ENCODE peak calls at places on chromosomes 12 and 14, in seven cellular contexts. One of them, this sample, is unnamed.

GRCh38 chr14:94966868-94967267 is 190.5 kb downstream of the DICER1 start:
- DNase-seq in stimulated activated CD4-positive, alpha-beta T cell treated with anti-CD3 and anti-CD28 coated beads, Interleukin-1b, Interleukin-23, amount 100 ng/mL, for 24 hours: no peak
- DNase-seq in left ventricle myocardium inferior: no peak
- DNase-seq in fibroblast of the aortic adventitia: no peak
- DNase-seq in naive B cell: no peak
- DNase-seq in adipocyte: no peak
- DNase-seq in OCI-LY7: no peak
- DNase-seq in this sample: no peak

GRCh38 chr14:61582815-61583214 is 112.5 kb upstream of the HIF1A start:
- DNase-seq in stimulated activated CD4-positive, alpha-beta T cell treated with anti-CD3 and anti-CD28 coated beads, Interleukin-1b, Interleukin-23, amount 100 ng/mL, for 24 hours: no peak
- DNase-seq in left ventricle myocardium inferior: no peak
- DNase-seq in fibroblast of the aortic adventitia: peak; percentile 82
- DNase-seq in naive B cell: no peak
- DNase-seq in adipocyte: no peak
- DNase-seq in OCI-LY7: no peak
- DNase-seq in this sample: no peak

GRCh38 chr12:118611770-118612169 is 235.4 kb downstream of the SUDS3 start:
- DNase-seq in stimulated activated CD4-positive, alpha-beta T cell treated with anti-CD3 and anti-CD28 coated beads, Interleukin-1b, Interleukin-23, amount 100 ng/mL, for 24 hours: no peak
- DNase-seq in left ventricle myocardium inferior: no peak
- DNase-seq in fibroblast of the aortic adventitia: no peak
- DNase-seq in naive B cell: no peak
- DNase-seq in adipocyte: no peak
- DNase-seq in OCI-LY7: no peak
- DNase-seq in this sample: no peak

GRCh38 chr12:54258286-54258685 is 21.6 kb downstream of the CBX5 start:
- DNase-seq in stimulated activated CD4-positive, alpha-beta T cell treated with anti-CD3 and anti-CD28 coated beads, Interleukin-1b, Interleukin-23, amount 100 ng/mL, for 24 hours: no peak
- DNase-seq in left ventricle myocardium inferior: no peak
- DNase-seq in fibroblast of the aortic adventitia: peak; percentile 57
- DNase-seq in naive B cell: no peak
- DNase-seq in adipocyte: no peak
- DNase-seq in OCI-LY7: no peak
- DNase-seq in this sample: no peak

GRCh38 chr12:49921936-49922335 is 18.2 kb upstream of the FAIM2 start:
- DNase-seq in stimulated activated CD4-positive, alpha-beta T cell treated with anti-CD3 and anti-CD28 coated beads, Interleukin-1b, Interleukin-23, amount 100 ng/mL, for 24 hours: no peak
- DNase-seq in left ventricle myocardium inferior: no peak
- DNase-seq in fibroblast of the aortic adventitia: no peak
- DNase-seq in naive B cell: no peak
- DNase-seq in adipocyte: no peak
- DNase-seq in OCI-LY7: no peak
- DNase-seq in this sample: no peak

GRCh38 chr12:105330938-105331804 is 680 bp downstream of the C12orf75 start:
- DNase-seq in stimulated activated CD4-positive, alpha-beta T cell treated with anti-CD3 and anti-CD28 coated beads, Interleukin-1b, Interleukin-23, amount 100 ng/mL, for 24 hours: no peak
- DNase-seq in left ventricle myocardium inferior: no peak
- DNase-seq in fibroblast of the aortic adventitia: no peak
- DNase-seq in naive B cell: peak; percentile 7
- DNase-seq in adipocyte: peak; percentile 75
- DNase-seq in OCI-LY7: peak; percentile 56
- DNase-seq in this sample: no peak

GRCh38 chr14:95125951-95126350 is 31.4 kb downstream of the DICER1 start:
- DNase-seq in stimulated activated CD4-positive, alpha-beta T cell treated with anti-CD3 and anti-CD28 coated beads, Interleukin-1b, Interleukin-23, amount 100 ng/mL, for 24 hours: no peak
- DNase-seq in left ventricle myocardium inferior: no peak
- DNase-seq in fibroblast of the aortic adventitia: no peak
- DNase-seq in naive B cell: no peak
- DNase-seq in adipocyte: no peak
- DNase-seq in OCI-LY7: no peak
- DNase-seq in this sample: no peak

GRCh38 chr12:58529897-58530296 is 390.4 kb downstream of the LRIG3 start:
- DNase-seq in stimulated activated CD4-positive, alpha-beta T cell treated with anti-CD3 and anti-CD28 coated beads, Interleukin-1b, Interleukin-23, amount 100 ng/mL, for 24 hours: no peak
- DNase-seq in left ventricle myocardium inferior: no peak
- DNase-seq in fibroblast of the aortic adventitia: peak; percentile 98
- DNase-seq in naive B cell: no peak
- DNase-seq in adipocyte: peak; percentile 93
- DNase-seq in OCI-LY7: no peak
- DNase-seq in this sample: no peak

GRCh38 chr12:122028165-122028591 is 6.5 kb downstream of the BCL7A start:
- DNase-seq in stimulated activated CD4-positive, alpha-beta T cell treated with anti-CD3 and anti-CD28 coated beads, Interleukin-1b, Interleukin-23, amount 100 ng/mL, for 24 hours: no peak
- DNase-seq in left ventricle myocardium inferior: no peak
- DNase-seq in fibroblast of the aortic adventitia: peak; percentile 67
- DNase-seq in naive B cell: no peak
- DNase-seq in adipocyte: no peak
- DNase-seq in OCI-LY7: peak; percentile 68
- DNase-seq in this sample: no peak